ENCODE peak calls at places on chromosomes 3 and 15, in six cellular contexts. One of them, this sample, is unnamed.

GRCh38 chr15:75156306-75157215 is 45.1 kb upstream of the C15orf39 start:
- DNase-seq in A549: peak
- DNase-seq in endothelial cell of umbilical vein: no peak
- DNase-seq in K562: no peak
- DNase-seq in HepG2: no peak
- DNase-seq in GM12878: no peak
- DNase-seq in this sample: no peak

GRCh38 chr3:180138871-180139270 is 102.1 kb upstream of the PEX5L start:
- DNase-seq in K562: no peak
- DNase-seq in GM12878: no peak
- DNase-seq in endothelial cell of umbilical vein: no peak
- DNase-seq in HepG2: no peak
- DNase-seq in A549: no peak
- DNase-seq in this sample: no peak

GRCh38 chr3:194123735-194124134 is 12.2 kb upstream of the HES1 start:
- DNase-seq in GM12878: no peak
- DNase-seq in A549: no peak
- DNase-seq in K562: no peak
- DNase-seq in HepG2: no peak
- DNase-seq in endothelial cell of umbilical vein: no peak
- DNase-seq in this sample: no peak

GRCh38 chr3:45464336-45464809 is 76.0 kb downstream of the LARS2 start:
- DNase-seq in HepG2: no peak
- DNase-seq in K562: peak
- DNase-seq in A549: peak
- DNase-seq in endothelial cell of umbilical vein: peak
- DNase-seq in GM12878: no peak
- DNase-seq in this sample: peak

GRCh38 chr15:99307735-99308134 is 56.5 kb downstream of the LRRC28 start:
- DNase-seq in GM12878: no peak
- DNase-seq in K562: no peak
- DNase-seq in HepG2: no peak
- DNase-seq in A549: no peak
- DNase-seq in endothelial cell of umbilical vein: no peak
- DNase-seq in this sample: no peak

GRCh38 chr15:66622677-66623076 is 56.9 kb upstream of the LCTL start:
- DNase-seq in GM12878: no peak
- DNase-seq in K562: no peak
- DNase-seq in HepG2: no peak
- DNase-seq in A549: no peak
- DNase-seq in endothelial cell of umbilical vein: no peak
- DNase-seq in this sample: peak

GRCh38 chr3:24012589-24013257 is 67.6 kb downstream of the NR1D2 start:
- DNase-seq in endothelial cell of umbilical vein: no peak
- DNase-seq in K562: no peak
- DNase-seq in GM12878: no peak
- DNase-seq in A549: no peak
- DNase-seq in HepG2: no peak
- DNase-seq in this sample: no peak

GRCh38 chr3:10560060-10560861 is 54.9 kb upstream of the ATP2B2 start:
- DNase-seq in HepG2: no peak
- DNase-seq in A549: no peak
- DNase-seq in K562: no peak
- DNase-seq in endothelial cell of umbilical vein: no peak
- DNase-seq in GM12878: no peak
- DNase-seq in this sample: no peak

GRCh38 chr3:32186097-32186496 is 52.4 kb upstream of the CMTM8 start:
- DNase-seq in K562: no peak
- DNase-seq in A549: no peak
- DNase-seq in HepG2: peak
- DNase-seq in endothelial cell of umbilical vein: no peak
- DNase-seq in GM12878: no peak
- DNase-seq in this sample: no peak

GRCh38 chr3:111311709-111312235 is 230.2 kb upstream of the CD96 start:
- DNase-seq in HepG2: no peak
- DNase-seq in K562: no peak
- DNase-seq in endothelial cell of umbilical vein: no peak
- DNase-seq in GM12878: no peak
- DNase-seq in A549: no peak
- DNase-seq in this sample: no peak

GRCh38 chr3:152235709-152236298 is 32.9 kb upstream of the MBNL1 start:
- DNase-seq in K562: peak
- DNase-seq in GM12878: no peak
- DNase-seq in endothelial cell of umbilical vein: peak
- DNase-seq in A549: peak
- DNase-seq in HepG2: peak
- DNase-seq in this sample: peak

GRCh38 chr15:85871545-85871944 is 76.8 kb upstream of the KLHL25 start:
- DNase-seq in K562: no peak
- DNase-seq in A549: no peak
- DNase-seq in GM12878: no peak
- DNase-seq in endothelial cell of umbilical vein: no peak
- DNase-seq in HepG2: no peak
- DNase-seq in this sample: no peak

GRCh38 chr15:83848315-83849050 is 194.6 kb downstream of the ADAMTSL3 start:
- DNase-seq in endothelial cell of umbilical vein: no peak
- DNase-seq in GM12878: no peak
- DNase-seq in HepG2: no peak
- DNase-seq in K562: no peak
- DNase-seq in A549: peak
- DNase-seq in this sample: peak

GRCh38 chr15:88865498-88866099 is 29.7 kb downstream of the HAPLN3 start:
- DNase-seq in GM12878: no peak
- DNase-seq in HepG2: no peak
- DNase-seq in K562: peak
- DNase-seq in endothelial cell of umbilical vein: peak
- DNase-seq in A549: no peak
- DNase-seq in this sample: no peak

GRCh38 chr3:153162513-153163348 is 705 bp downstream of the RAP2B start:
- DNase-seq in K562: peak
- DNase-seq in A549: peak
- DNase-seq in endothelial cell of umbilical vein: peak
- DNase-seq in HepG2: no peak
- DNase-seq in GM12878: no peak
- DNase-seq in this sample: peak

GRCh38 chr3:66425032-66425431 is 75.8 kb downstream of the LRIG1 start:
- DNase-seq in GM12878: no peak
- DNase-seq in A549: no peak
- DNase-seq in endothelial cell of umbilical vein: no peak
- DNase-seq in K562: no peak
- DNase-seq in HepG2: no peak
- DNase-seq in this sample: no peak

GRCh38 chr3:141346839-141347238 is 21.5 kb upstream of the ZBTB38 start:
- DNase-seq in K562: no peak
- DNase-seq in endothelial cell of umbilical vein: no peak
- DNase-seq in GM12878: no peak
- DNase-seq in A549: no peak
- DNase-seq in HepG2: no peak
- DNase-seq in this sample: no peak

GRCh38 chr3:12988728-12989454 is 84.3 kb downstream of the IQSEC1 start:
- DNase-seq in HepG2: no peak
- DNase-seq in endothelial cell of umbilical vein: no peak
- DNase-seq in A549: no peak
- DNase-seq in K562: no peak
- DNase-seq in GM12878: no peak
- DNase-seq in this sample: no peak

GRCh38 chr3:25787689-25788088 is 2.2 kb upstream of the OXSM start:
- DNase-seq in A549: no peak
- DNase-seq in K562: peak
- DNase-seq in GM12878: no peak
- DNase-seq in HepG2: no peak
- DNase-seq in endothelial cell of umbilical vein: no peak
- DNase-seq in this sample: no peak

GRCh38 chr3:138371070-138371950 is 22.9 kb downstream of the MRAS start:
- DNase-seq in A549: no peak
- DNase-seq in endothelial cell of umbilical vein: no peak
- DNase-seq in HepG2: no peak
- DNase-seq in GM12878: peak
- DNase-seq in K562: no peak
- DNase-seq in this sample: peak

GRCh38 chr15:70480196-70480856 is 283.0 kb downstream of the UACA start:
- DNase-seq in endothelial cell of umbilical vein: no peak
- DNase-seq in K562: no peak
- DNase-seq in HepG2: no peak
- DNase-seq in A549: no peak
- DNase-seq in GM12878: no peak
- DNase-seq in this sample: peak

DNA sequence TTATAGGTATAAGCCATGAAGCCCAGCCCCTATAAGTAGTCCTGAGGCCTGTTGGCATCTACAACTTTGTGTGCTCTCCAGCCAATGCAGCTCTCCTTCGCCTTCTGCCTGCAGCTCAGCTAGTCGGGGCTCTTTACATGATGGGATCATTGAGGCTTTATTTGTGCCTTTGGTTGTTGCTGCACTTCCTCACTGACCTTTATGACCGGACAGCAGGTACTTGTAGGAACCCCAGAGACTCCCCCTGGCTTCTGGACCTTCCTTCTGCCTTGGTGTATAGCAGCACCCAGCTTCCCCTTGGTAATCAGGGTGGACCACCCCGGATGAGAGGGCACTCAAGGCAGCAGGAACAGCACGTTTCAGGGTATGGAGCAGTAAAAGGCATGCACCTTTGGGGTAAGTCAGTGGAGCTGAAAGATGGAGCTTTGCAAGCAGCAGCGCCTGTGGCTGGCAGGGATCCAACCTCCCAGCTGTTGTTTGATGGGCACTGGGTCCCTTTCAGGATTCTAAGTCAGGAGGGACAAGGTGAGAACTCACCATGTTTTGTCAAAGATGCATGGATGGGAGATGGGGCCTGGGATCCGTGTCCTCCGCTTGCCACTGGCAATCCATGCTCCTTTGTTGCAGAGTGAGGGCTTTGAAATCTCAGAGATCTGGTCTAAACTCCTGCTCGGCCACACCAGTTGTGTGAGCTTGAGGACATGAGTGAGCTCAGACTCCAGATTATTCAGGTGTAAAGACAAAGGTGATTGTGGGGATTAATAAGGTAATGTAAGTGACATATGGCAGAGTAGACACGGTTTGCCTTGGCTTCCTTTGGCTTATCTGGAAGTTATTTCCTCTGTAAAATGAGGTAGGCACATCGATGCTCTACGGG is 65.1 kb upstream of the KLF13 start:
- DNase-seq in GM12878: no peak
- DNase-seq in A549: no peak
- DNase-seq in endothelial cell of umbilical vein: no peak
- DNase-seq in K562: no peak
- DNase-seq in HepG2: no peak
- DNase-seq in this sample: no peak
- H3K4me3 ChIP-seq in GM12878: no peak
- H3K4me3 ChIP-seq in A549: no peak
- H3K4me3 ChIP-seq in endothelial cell of umbilical vein: no peak
- H3K4me3 ChIP-seq in K562: no peak
- H3K4me3 ChIP-seq in HepG2: no peak
- H3K4me3 ChIP-seq in this sample: no peak

GRCh38 chr3:72995337-72995736 is 1.3 kb upstream of the PPP4R2 start:
- DNase-seq in K562: no peak
- DNase-seq in A549: no peak
- DNase-seq in HepG2: no peak
- DNase-seq in GM12878: no peak
- DNase-seq in endothelial cell of umbilical vein: no peak
- DNase-seq in this sample: no peak
- TF ChIP-seq MYC in K562: no peak
- TF ChIP-seq MYC in A549: no peak
- TF ChIP-seq MYC in HepG2: no peak
- TF ChIP-seq MYC in GM12878: no peak
- TF ChIP-seq MYC in endothelial cell of umbilical vein: no peak
- TF ChIP-seq MYC in this sample: no peak

GRCh38 chr3:186589856-186590579 is 19.5 kb downstream of the DNAJB11 start:
- DNase-seq in K562: no peak
- DNase-seq in HepG2: peak
- DNase-seq in GM12878: no peak
- DNase-seq in endothelial cell of umbilical vein: no peak
- DNase-seq in A549: peak
- DNase-seq in this sample: peak

GRCh38 chr3:186587183-186587582 is 16.7 kb downstream of the DNAJB11 start:
- DNase-seq in A549: no peak
- DNase-seq in K562: no peak
- DNase-seq in GM12878: no peak
- DNase-seq in HepG2: no peak
- DNase-seq in endothelial cell of umbilical vein: no peak
- DNase-seq in this sample: no peak

GRCh38 chr3:186590580-186591296 is 20.2 kb downstream of the DNAJB11 start:
- DNase-seq in GM12878: no peak
- DNase-seq in K562: peak
- DNase-seq in A549: no peak
- DNase-seq in HepG2: no peak
- DNase-seq in endothelial cell of umbilical vein: no peak
- DNase-seq in this sample: no peak

GRCh38 chr3:186588619-186589018 is 18.1 kb downstream of the DNAJB11 start:
- DNase-seq in endothelial cell of umbilical vein: no peak
- DNase-seq in K562: no peak
- DNase-seq in GM12878: no peak
- DNase-seq in HepG2: no peak
- DNase-seq in A549: no peak
- DNase-seq in this sample: no peak

DNA sequence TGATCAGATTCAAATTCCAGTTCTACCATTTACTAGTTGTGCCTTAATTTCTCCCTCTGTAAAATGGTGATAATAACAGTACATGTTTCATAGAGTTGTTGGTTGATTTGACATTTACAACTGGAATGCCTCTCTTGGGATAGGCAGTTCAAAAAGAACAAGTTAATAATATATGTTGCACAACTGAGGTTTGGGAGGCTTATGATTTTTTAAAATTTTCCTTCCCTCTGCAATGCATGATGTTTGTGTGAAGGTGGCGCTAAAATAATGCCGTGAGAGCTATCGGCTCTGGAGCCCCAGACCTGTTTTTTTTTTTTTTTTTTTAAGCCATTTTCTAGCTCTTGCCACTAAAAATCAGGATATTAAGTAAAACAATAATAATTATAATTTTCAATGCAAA is 18.6 kb downstream of the DNAJB11 start:
- DNase-seq in HepG2: peak
- DNase-seq in K562: peak
- DNase-seq in GM12878: no peak
- DNase-seq in endothelial cell of umbilical vein: no peak
- DNase-seq in A549: peak
- DNase-seq in this sample: peak
- TF ChIP-seq MAX in HepG2: no peak
- TF ChIP-seq MAX in K562: no peak
- TF ChIP-seq MAX in GM12878: no peak
- TF ChIP-seq MAX in endothelial cell of umbilical vein: no peak
- TF ChIP-seq MAX in A549: no peak
- TF ChIP-seq MAX in this sample: no peak

GRCh38 chr15:28901987-28902745 is 16.4 kb downstream of the APBA2 start:
- DNase-seq in HepG2: no peak
- DNase-seq in A549: peak
- DNase-seq in endothelial cell of umbilical vein: no peak
- DNase-seq in K562: peak
- DNase-seq in GM12878: no peak
- DNase-seq in this sample: peak

GRCh38 chr15:28904023-28904422 is 18.2 kb downstream of the APBA2 start:
- DNase-seq in A549: no peak
- DNase-seq in HepG2: no peak
- DNase-seq in K562: no peak
- DNase-seq in GM12878: no peak
- DNase-seq in endothelial cell of umbilical vein: no peak
- DNase-seq in this sample: no peak

GRCh38 chr15:28903555-28903954 is 17.8 kb downstream of the APBA2 start:
- DNase-seq in GM12878: no peak
- DNase-seq in HepG2: no peak
- DNase-seq in endothelial cell of umbilical vein: no peak
- DNase-seq in K562: no peak
- DNase-seq in A549: no peak
- DNase-seq in this sample: peak

GRCh38 chr15:28902856-28903255 is 17.1 kb downstream of the APBA2 start:
- DNase-seq in A549: no peak
- DNase-seq in K562: no peak
- DNase-seq in HepG2: no peak
- DNase-seq in GM12878: no peak
- DNase-seq in endothelial cell of umbilical vein: no peak
- DNase-seq in this sample: no peak

GRCh38 chr15:28904541-28905303 is 18.9 kb downstream of the APBA2 start:
- DNase-seq in endothelial cell of umbilical vein: no peak
- DNase-seq in HepG2: no peak
- DNase-seq in K562: peak
- DNase-seq in GM12878: no peak
- DNase-seq in A549: no peak
- DNase-seq in this sample: no peak
- H3K4me3 ChIP-seq in endothelial cell of umbilical vein: no peak
- H3K4me3 ChIP-seq in HepG2: no peak
- H3K4me3 ChIP-seq in K562: peak
- H3K4me3 ChIP-seq in GM12878: no peak
- H3K4me3 ChIP-seq in A549: no peak
- H3K4me3 ChIP-seq in this sample: no peak